ENCODE peak calls at places on chromosome 10, in nine cellular contexts. Y is stomach, E is Peyer's patch, L is sigmoid colon, B is adrenal gland, H is body of pancreas, O is spleen, G is HCT116, I is thyroid gland. J is an unnamed sample. For H3K4me1 and H3K27me3, the result is how much of the 10 kb centered on the place peaks cover.

GRCh38 chr10:133393401-133394063 is 425 bp upstream of the MTG1 start:
- DNase-seq in E (no peak), B (no peak), H (no peak), Y (peak), I (peak), L (peak), O (no peak), G (no peak), J (no peak)

GRCh38 chr10:12707461-12708185 is 293.9 kb downstream of the CCDC3 start:
- DNase-seq in Y (peak), L (peak), E (no peak), B (peak), H (peak), I (peak), O (no peak), G (peak), J (no peak)

GRCh38 chr10:2362331-2362730 is 625.0 kb upstream of the ADARB2 start:
- DNase-seq in I (no peak), B (no peak), L (no peak), Y (no peak), E (no peak), O (no peak), G (no peak), H (no peak), J (no peak)

GRCh38 chr10:102409604-102410426 is 8.8 kb downstream of the PSD start:
- DNase-seq in G (no peak), B (no peak), H (no peak), O (no peak), E (no peak), I (no peak), Y (no peak), L (no peak), J (no peak)

GRCh38 chr10:36375107-36375506 is 733.0 kb upstream of the FZD8 start:
- DNase-seq in O (no peak), G (no peak), L (no peak), I (no peak), B (no peak), E (no peak), H (no peak), Y (no peak), J (no peak)

GRCh38 chr10:51405580-51406367 is 293.6 kb downstream of the CSTF2T start:
- DNase-seq in L (peak), I (no peak), H (peak), Y (no peak), O (no peak), B (no peak), E (no peak), G (no peak), J (no peak)

GRCh38 chr10:14382022-14382421 is 51.3 kb upstream of the FRMD4A start:
- DNase-seq in L (no peak), E (no peak), H (no peak), O (no peak), Y (no peak), G (no peak), B (no peak), I (peak), J (no peak)

GRCh38 chr10:130023454-130024230 is 59.6 kb upstream of the EBF3 start:
- DNase-seq in I (no peak), E (no peak), B (no peak), H (no peak), L (no peak), O (peak), Y (no peak), G (no peak), J (no peak)

GRCh38 chr10:19815478-19816419 is 483 bp upstream of the PLXDC2 start:
- DNase-seq in E (peak), I (peak), G (no peak), Y (peak), H (peak), L (peak), O (peak), B (peak), J (peak)

DNA sequence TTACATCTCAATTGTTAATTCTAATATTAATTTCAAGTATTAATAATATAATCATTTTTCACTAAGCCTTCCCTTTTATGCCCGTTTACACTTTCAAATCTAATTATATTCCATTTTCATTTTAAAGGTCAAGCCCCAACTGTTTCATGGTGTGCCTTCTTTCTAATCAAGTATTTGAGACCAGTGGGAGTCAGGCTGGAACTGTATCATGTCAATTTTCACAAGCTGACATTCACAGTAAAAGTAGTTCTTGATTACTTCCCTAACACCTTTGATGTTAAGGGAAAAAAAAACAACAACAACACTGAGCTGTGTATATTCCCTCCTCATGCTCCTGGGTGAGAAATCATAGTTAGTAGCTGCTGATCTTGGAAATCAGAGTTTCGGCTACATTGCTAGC is 38.1 kb downstream of the SFTPD start:
- DNase-seq in L (no peak), E (no peak), O (no peak), H (no peak), G (no peak), I (no peak), B (no peak), Y (no peak), J (no peak)
- TF ChIP-seq POLR2A in L (no peak), E (no peak), O (no peak), H (no peak), G (no peak), I (no peak), B (no peak), Y (no peak), J (no peak)

GRCh38 chr10:33353334-33353733 is 18.9 kb upstream of the NRP1 start:
- DNase-seq in L (no peak), G (no peak), B (no peak), Y (no peak), E (no peak), H (no peak), O (no peak), I (no peak), J (no peak)

GRCh38 chr10:33350041-33350440 is 15.6 kb upstream of the NRP1 start:
- DNase-seq in H (no peak), G (no peak), B (no peak), E (no peak), O (no peak), L (no peak), I (no peak), Y (no peak), J (no peak)

GRCh38 chr10:33352154-33352553 is 17.7 kb upstream of the NRP1 start:
- DNase-seq in I (no peak), L (no peak), B (no peak), G (no peak), O (no peak), Y (no peak), H (no peak), E (no peak), J (no peak)

GRCh38 chr10:33353853-33354252 is 19.4 kb upstream of the NRP1 start:
- DNase-seq in H (no peak), I (no peak), Y (no peak), E (no peak), O (no peak), L (no peak), B (no peak), G (no peak), J (no peak)

GRCh38 chr10:33352631-33353030 is 18.2 kb upstream of the NRP1 start:
- DNase-seq in I (no peak), B (no peak), L (no peak), G (no peak), O (no peak), H (no peak), Y (no peak), E (no peak), J (no peak)
- H3K4me1 ChIP-seq in I (under half), B (under half), L (under half), G (under half), O (under half), H (under half), Y (under half), E (under half), J (under half)

DNA sequence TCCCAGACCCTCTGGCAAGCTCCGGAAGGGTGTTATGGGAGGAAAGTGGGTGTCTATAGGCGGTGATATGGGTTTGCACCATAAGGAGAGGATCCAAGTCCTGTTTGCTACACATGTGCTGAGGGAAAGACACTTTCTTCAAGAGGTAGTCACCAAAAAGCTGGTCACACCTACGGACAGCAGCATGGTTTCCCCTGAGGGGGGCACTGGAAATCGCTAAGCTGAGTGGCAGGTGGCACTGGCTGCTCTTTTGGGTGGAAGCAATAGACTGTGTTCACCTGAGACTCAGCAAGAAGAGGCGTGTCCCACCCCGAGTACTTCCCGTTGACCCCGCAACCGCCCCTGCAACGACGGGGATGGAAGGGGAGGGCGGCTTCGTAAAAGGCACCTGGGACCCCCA is 1.8 kb upstream of the FOXI2 start:
- DNase-seq in B (no peak), O (no peak), E (no peak), I (no peak), G (no peak), H (no peak), L (no peak), Y (no peak), J (no peak)
- H3K27me3 ChIP-seq in B (half or more), O (half or more), E (under half), I (under half), G (under half), H (under half), L (half or more), Y (half or more), J (under half)

GRCh38 chr10:94402204-94403033 is at the start of gene TBC1D12:
- DNase-seq in Y (peak), H (peak), I (peak), O (peak), E (peak), B (peak), L (peak), G (peak), J (peak)
- TF ChIP-seq POLR2A in Y (no peak), H (peak), I (peak), O (no peak), E (peak), B (peak), L (peak), G (peak), J (no peak)

GRCh38 chr10:95815701-95816100 is 59.7 kb downstream of the ENTPD1 start:
- DNase-seq in L (no peak), O (no peak), G (no peak), E (no peak), Y (no peak), I (no peak), B (no peak), H (no peak), J (no peak)

GRCh38 chr10:95820363-95820762 is 64.4 kb downstream of the ENTPD1 start:
- DNase-seq in I (no peak), B (no peak), O (no peak), Y (no peak), H (no peak), E (no peak), G (no peak), L (no peak), J (no peak)

GRCh38 chr10:95818663-95819062 is 62.7 kb downstream of the ENTPD1 start:
- DNase-seq in G (no peak), L (no peak), H (no peak), O (no peak), I (no peak), Y (no peak), B (no peak), E (no peak), J (no peak)

GRCh38 chr10:95819620-95820329 is 63.8 kb downstream of the ENTPD1 start:
- DNase-seq in B (no peak), O (no peak), Y (no peak), G (no peak), E (no peak), I (no peak), L (no peak), H (no peak), J (no peak)

GRCh38 chr10:95818010-95818409 is 62.0 kb downstream of the ENTPD1 start:
- DNase-seq in G (no peak), L (no peak), B (no peak), O (no peak), I (no peak), Y (no peak), H (no peak), E (no peak), J (no peak)
- H3K4me1 ChIP-seq in G (under half), L (under half), B (under half), O (under half), I (half or more), Y (half or more), H (under half), E (under half), J (under half)

GRCh38 chr10:77636286-77636966 is 1.2 kb downstream of the KCNMA1 start:
- DNase-seq in L (no peak), H (no peak), O (no peak), Y (no peak), I (no peak), G (no peak), B (no peak), E (no peak), J (no peak)
- H3K27me3 ChIP-seq in L (under half), H (under half), O (half or more), Y (under half), I (under half), G (under half), B (under half), E (under half), J (under half)

DNA sequence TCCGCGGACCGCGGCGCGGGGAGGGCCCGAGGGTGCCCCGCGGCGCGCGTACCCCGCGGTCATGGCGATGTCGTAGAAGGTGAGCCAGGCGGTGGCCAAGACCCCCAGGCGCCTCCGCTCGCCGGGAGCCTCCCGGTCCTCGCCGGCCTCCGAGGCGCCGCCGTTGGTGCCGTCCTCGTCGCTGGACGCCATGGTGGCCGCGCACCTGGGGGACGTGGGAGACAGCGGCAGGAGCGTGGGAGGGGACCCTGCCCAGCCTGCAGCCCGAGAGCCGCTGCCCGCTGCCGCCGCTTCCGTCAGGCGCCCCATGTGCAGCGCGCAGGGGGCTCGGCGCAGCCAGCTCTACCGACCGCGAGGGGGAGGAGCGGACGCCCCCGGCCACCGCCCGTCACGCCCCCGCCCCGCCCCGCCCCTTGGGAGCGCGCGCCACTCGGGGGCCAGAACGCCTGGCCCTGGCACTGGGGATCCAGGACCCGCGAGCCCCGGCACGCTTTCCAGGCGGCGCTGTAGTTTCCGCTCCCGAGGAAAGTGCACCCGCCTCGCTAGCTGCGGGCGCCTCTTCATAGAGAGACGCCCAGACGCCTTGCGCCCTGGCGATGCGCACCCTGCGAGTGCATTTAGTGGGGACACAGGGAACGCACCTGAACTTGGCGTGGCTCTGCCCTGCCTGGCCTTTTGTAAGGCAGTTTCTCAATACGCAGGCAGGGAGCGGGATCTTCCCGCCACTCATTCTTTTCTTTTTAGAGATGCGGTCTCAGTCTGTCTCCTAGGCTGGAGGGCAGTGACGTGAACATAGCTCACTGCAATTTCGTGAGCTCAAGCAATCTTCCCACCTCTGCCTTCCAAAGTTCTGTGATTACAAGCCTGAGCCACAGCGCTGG is at the start of gene HACD1:
- DNase-seq in H (peak), E (peak), G (peak), L (peak), I (peak), Y (peak), O (peak), B (peak), J (no peak)
- TF ChIP-seq POLR2A in H (peak), E (no peak), G (peak), L (no peak), I (no peak), Y (no peak), O (no peak), B (peak), J (no peak)

J was measured in tibial nerve.